ENCODE peak calls at places on chromosomes 6 and 20, in four cellular contexts. One of them, this sample, is unnamed.

GRCh38 chr20:23193985-23194384 is 107.9 kb upstream of the CD93 start:
- DNase-seq in H9: no peak
- DNase-seq in mesenchymal stem cell: no peak
- DNase-seq in H1: no peak
- DNase-seq in this sample: no peak

GRCh38 chr6:149483302-149483701 is 1.5 kb downstream of the ZC3H12D start:
- DNase-seq in H9: no peak
- DNase-seq in mesenchymal stem cell: no peak
- DNase-seq in H1: no peak
- DNase-seq in this sample: no peak

GRCh38 chr6:56944651-56945050 is 10.3 kb upstream of the BEND6 start:
- DNase-seq in H1: no peak
- DNase-seq in H9: no peak
- DNase-seq in mesenchymal stem cell: no peak
- DNase-seq in this sample: no peak

GRCh38 chr6:102137859-102138258 is 744.4 kb downstream of the GRIK2 start:
- DNase-seq in H9: no peak
- DNase-seq in H1: no peak
- DNase-seq in mesenchymal stem cell: no peak
- DNase-seq in this sample: no peak

GRCh38 chr6:75431379-75431778 is 62.2 kb downstream of the FILIP1 start:
- DNase-seq in H1: no peak
- DNase-seq in H9: no peak
- DNase-seq in mesenchymal stem cell: peak
- DNase-seq in this sample: no peak

GRCh38 chr20:39849664-39850063 is 839.4 kb downstream of the MAFB start:
- DNase-seq in H9: no peak
- DNase-seq in H1: no peak
- DNase-seq in mesenchymal stem cell: peak
- DNase-seq in this sample: no peak

GRCh38 chr20:57439432-57439831 is 48.2 kb downstream of the RBM38 start:
- DNase-seq in H1: no peak
- DNase-seq in mesenchymal stem cell: no peak
- DNase-seq in H9: no peak
- DNase-seq in this sample: no peak

GRCh38 chr6:56435326-56435725 is 187.9 kb upstream of the COL21A1 start:
- DNase-seq in H9: no peak
- DNase-seq in H1: no peak
- DNase-seq in mesenchymal stem cell: no peak
- DNase-seq in this sample: no peak

GRCh38 chr6:42349753-42350573 is 101.8 kb downstream of the TRERF1 start:
- DNase-seq in H9: no peak
- DNase-seq in H1: no peak
- DNase-seq in mesenchymal stem cell: no peak
- DNase-seq in this sample: no peak

GRCh38 chr6:106124437-106125423 is 38.6 kb downstream of the PRDM1 start:
- DNase-seq in mesenchymal stem cell: no peak
- DNase-seq in H1: no peak
- DNase-seq in H9: no peak
- DNase-seq in this sample: no peak

GRCh38 chr6:106132153-106132698 is 46.1 kb downstream of the PRDM1 start:
- DNase-seq in H1: no peak
- DNase-seq in H9: no peak
- DNase-seq in mesenchymal stem cell: no peak
- DNase-seq in this sample: no peak

GRCh38 chr6:106133040-106133439 is 46.9 kb downstream of the PRDM1 start:
- DNase-seq in mesenchymal stem cell: no peak
- DNase-seq in H1: no peak
- DNase-seq in H9: no peak
- DNase-seq in this sample: no peak

GRCh38 chr6:106125925-106126435 is 39.8 kb downstream of the PRDM1 start:
- DNase-seq in mesenchymal stem cell: no peak
- DNase-seq in H9: no peak
- DNase-seq in H1: no peak
- DNase-seq in this sample: no peak

GRCh38 chr6:106128981-106129761 is 43.0 kb downstream of the PRDM1 start:
- DNase-seq in H9: no peak
- DNase-seq in H1: no peak
- DNase-seq in mesenchymal stem cell: peak
- DNase-seq in this sample: no peak
- H3K23ac ChIP-seq in H9: no peak
- H3K23ac ChIP-seq in H1: no peak
- H3K23ac ChIP-seq in mesenchymal stem cell: no peak
- H3K23ac ChIP-seq in this sample: no peak

GRCh38 chr20:10906830-10907229 is 233.0 kb upstream of the JAG1 start:
- DNase-seq in mesenchymal stem cell: no peak
- DNase-seq in H9: no peak
- DNase-seq in H1: no peak
- DNase-seq in this sample: no peak
- H3K23ac ChIP-seq in mesenchymal stem cell: no peak
- H3K23ac ChIP-seq in H9: no peak
- H3K23ac ChIP-seq in H1: no peak
- H3K23ac ChIP-seq in this sample: no peak

GRCh38 chr20:60823001-60823649 is 428.9 kb upstream of the CDH4 start:
- DNase-seq in H1: no peak
- DNase-seq in mesenchymal stem cell: no peak
- DNase-seq in H9: no peak
- DNase-seq in this sample: no peak
- H3K23ac ChIP-seq in H1: no peak
- H3K23ac ChIP-seq in mesenchymal stem cell: no peak
- H3K23ac ChIP-seq in H9: no peak
- H3K23ac ChIP-seq in this sample: no peak

DNA sequence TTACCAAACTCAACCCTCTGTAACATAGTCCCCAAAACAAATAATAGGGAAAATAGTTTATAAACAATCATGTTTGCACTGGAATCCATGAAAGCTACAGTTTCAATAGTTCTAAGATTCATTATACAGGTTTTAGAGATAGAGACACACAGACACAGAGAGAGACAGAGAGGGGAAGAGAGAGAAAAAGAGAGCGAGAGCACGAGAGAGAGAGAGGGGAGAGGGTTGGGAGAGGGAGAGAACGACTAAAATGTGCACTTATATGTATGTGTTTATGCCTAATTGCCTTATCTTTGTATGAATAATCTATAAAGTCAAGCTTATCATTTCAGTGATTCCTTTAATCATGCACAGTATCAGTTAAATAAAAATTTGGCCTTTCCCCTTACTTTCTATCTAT is 454.6 kb downstream of the RFPL4B start:
- DNase-seq in H1: no peak
- DNase-seq in mesenchymal stem cell: peak
- DNase-seq in H9: no peak
- DNase-seq in this sample: no peak
- H3K23ac ChIP-seq in H1: no peak
- H3K23ac ChIP-seq in mesenchymal stem cell: no peak
- H3K23ac ChIP-seq in H9: no peak
- H3K23ac ChIP-seq in this sample: no peak

GRCh38 chr6:73704260-73704659 is 8.3 kb downstream of the CD109 start:
- DNase-seq in H1: no peak
- DNase-seq in mesenchymal stem cell: peak
- DNase-seq in H9: no peak
- DNase-seq in this sample: no peak
- H3K23ac ChIP-seq in H1: no peak
- H3K23ac ChIP-seq in mesenchymal stem cell: no peak
- H3K23ac ChIP-seq in H9: no peak
- H3K23ac ChIP-seq in this sample: no peak

GRCh38 chr6:109360791-109361190 is 21.5 kb downstream of the CD164 start:
- DNase-seq in mesenchymal stem cell: no peak
- DNase-seq in H1: no peak
- DNase-seq in H9: no peak
- DNase-seq in this sample: no peak
- H3K23ac ChIP-seq in mesenchymal stem cell: no peak
- H3K23ac ChIP-seq in H1: no peak
- H3K23ac ChIP-seq in H9: no peak
- H3K23ac ChIP-seq in this sample: no peak

DNA sequence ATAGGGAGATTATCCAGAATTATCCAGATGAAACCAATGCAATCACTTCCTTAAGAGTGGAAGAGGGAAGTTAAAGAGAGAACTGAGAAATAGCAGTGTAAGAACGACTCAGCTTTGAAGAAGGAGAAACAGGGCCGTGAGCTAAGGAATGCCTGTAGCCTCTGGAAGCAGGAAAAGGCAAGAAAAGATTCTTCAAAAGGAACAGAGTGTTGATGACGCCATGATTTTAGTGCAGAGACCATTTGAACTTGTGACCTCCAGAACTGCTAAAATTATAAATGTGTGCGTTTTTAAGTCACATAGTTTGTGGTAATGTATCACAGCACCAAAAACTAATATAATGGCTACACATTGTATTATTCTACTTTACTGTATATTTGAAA is 32.7 kb downstream of the ILRUN start:
- DNase-seq in H1: no peak
- DNase-seq in mesenchymal stem cell: peak
- DNase-seq in H9: no peak
- DNase-seq in this sample: no peak
- H3K23ac ChIP-seq in H1: no peak
- H3K23ac ChIP-seq in mesenchymal stem cell: no peak
- H3K23ac ChIP-seq in H9: no peak
- H3K23ac ChIP-seq in this sample: no peak

DNA sequence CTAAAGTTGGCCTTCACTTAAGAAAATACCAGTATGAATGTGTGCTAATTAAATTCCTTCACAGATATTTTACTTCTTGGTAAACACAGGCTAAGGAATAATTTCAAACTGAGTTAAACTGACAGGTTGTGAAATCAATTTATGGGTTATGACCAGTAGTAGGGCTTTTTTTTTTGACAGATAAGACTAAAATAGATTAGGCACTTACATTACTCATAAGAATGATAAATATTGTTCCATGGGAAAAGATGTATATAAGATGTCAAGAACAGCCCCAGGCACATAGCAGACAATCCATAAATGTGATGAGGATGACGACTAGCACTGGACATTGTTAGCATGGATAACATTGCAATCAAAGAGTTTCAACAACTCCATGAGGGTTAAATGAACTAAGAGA is 22.9 kb downstream of the NT5E start:
- DNase-seq in H9: no peak
- DNase-seq in H1: no peak
- DNase-seq in mesenchymal stem cell: peak
- DNase-seq in this sample: no peak
- H3K23ac ChIP-seq in H9: no peak
- H3K23ac ChIP-seq in H1: no peak
- H3K23ac ChIP-seq in mesenchymal stem cell: no peak
- H3K23ac ChIP-seq in this sample: no peak

GRCh38 chr20:4435210-4435609 is 286.5 kb upstream of the PRND start:
- DNase-seq in mesenchymal stem cell: no peak
- DNase-seq in H9: no peak
- DNase-seq in H1: no peak
- DNase-seq in this sample: no peak
- H3K23ac ChIP-seq in mesenchymal stem cell: no peak
- H3K23ac ChIP-seq in H9: no peak
- H3K23ac ChIP-seq in H1: no peak
- H3K23ac ChIP-seq in this sample: no peak

GRCh38 chr20:3071610-3072529 is at the start of gene OXT:
- DNase-seq in H1: peak
- DNase-seq in H9: peak
- DNase-seq in mesenchymal stem cell: no peak
- DNase-seq in this sample: no peak

GRCh38 chr20:3071266-3071609 is 182 bp upstream of the OXT start:
- DNase-seq in H9: no peak
- DNase-seq in mesenchymal stem cell: no peak
- DNase-seq in H1: no peak
- DNase-seq in this sample: no peak

GRCh38 chr20:3068986-3069900 is 2.2 kb upstream of the OXT start:
- DNase-seq in mesenchymal stem cell: no peak
- DNase-seq in H9: peak
- DNase-seq in H1: no peak
- DNase-seq in this sample: no peak

GRCh38 chr20:3068075-3068474 is 3.3 kb upstream of the OXT start:
- DNase-seq in H1: no peak
- DNase-seq in H9: no peak
- DNase-seq in mesenchymal stem cell: no peak
- DNase-seq in this sample: no peak

DNA sequence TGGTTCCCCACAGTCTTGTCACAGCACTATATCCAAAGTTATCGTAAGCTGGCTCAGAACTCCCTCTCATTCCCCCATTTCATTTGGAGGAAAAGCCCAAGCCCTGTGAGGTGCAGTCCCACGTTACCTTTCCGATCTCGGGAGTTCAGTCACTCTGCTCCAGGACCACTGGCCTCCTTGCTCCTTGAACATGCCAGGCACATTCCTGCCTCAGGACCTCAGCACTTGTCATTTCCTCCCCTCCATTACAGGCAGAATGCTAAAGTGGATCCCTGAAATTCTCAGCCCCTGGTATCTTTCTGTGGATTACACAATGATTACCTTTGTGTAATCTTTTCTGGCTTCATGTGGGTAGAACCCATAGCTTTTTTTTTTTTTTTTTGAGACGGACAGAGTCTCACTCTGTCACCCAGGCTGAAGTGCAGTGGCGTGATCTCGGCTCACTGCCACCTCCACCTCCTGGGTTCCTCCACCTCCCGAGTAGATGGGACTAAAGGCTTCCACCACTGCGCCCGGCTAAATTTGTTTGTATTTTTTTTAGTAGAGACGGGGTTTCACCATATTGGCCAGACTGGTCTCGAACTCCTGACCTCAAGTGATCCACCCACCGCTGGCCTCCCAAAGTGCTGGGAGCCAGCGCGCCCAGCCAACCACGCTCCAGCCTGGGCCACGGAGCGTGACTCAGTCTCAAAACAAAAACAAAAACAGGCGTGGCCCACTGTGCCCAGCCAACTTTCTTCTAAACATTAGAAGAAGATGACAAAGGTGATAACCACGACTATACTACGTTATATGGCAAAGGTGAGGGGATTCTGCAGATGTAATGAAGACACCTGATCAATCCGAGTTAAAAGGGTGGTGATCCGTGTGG is 4.0 kb upstream of the OXT start:
- DNase-seq in mesenchymal stem cell: no peak
- DNase-seq in H9: no peak
- DNase-seq in H1: no peak
- DNase-seq in this sample: no peak
- H3K23ac ChIP-seq in mesenchymal stem cell: no peak
- H3K23ac ChIP-seq in H9: no peak
- H3K23ac ChIP-seq in H1: no peak
- H3K23ac ChIP-seq in this sample: no peak